ENCODE peak calls at places on chromosomes 13 and 19, in seven cellular contexts. C, S, R, J, Q, W and O are unnamed samples.

GRCh38 chr19:55178781-55179569 is 1.1 kb downstream of the SYT5 start:
- DNase-seq in C (peak; percentile 46), S (peak; percentile 97), R (peak; percentile 76), J (no peak), Q (no peak), W (peak; percentile 92), O (peak; percentile 52)

GRCh38 chr19:2331601-2332246 is 3.2 kb downstream of the SPPL2B start:
- DNase-seq in C (no peak), S (no peak), R (no peak), J (no peak), Q (no peak), W (no peak), O (no peak)

GRCh38 chr13:99866781-99867180 is 104.8 kb downstream of the ZIC5 start:
- DNase-seq in C (no peak), S (no peak), R (no peak), J (no peak), Q (no peak), W (no peak), O (no peak)

GRCh38 chr13:22081430-22081829 is 410.6 kb downstream of the FGF9 start:
- DNase-seq in C (no peak), S (no peak), R (no peak), J (no peak), Q (no peak), W (no peak), O (no peak)

GRCh38 chr13:58018020-58018419 is 386.5 kb downstream of the PCDH17 start:
- DNase-seq in C (no peak), S (no peak), R (no peak), J (no peak), Q (no peak), W (no peak), O (no peak)

GRCh38 chr19:33374406-33374703 is 846 bp downstream of the CEBPG start:
- DNase-seq in C (no peak), S (peak; percentile 41), R (peak; percentile 69), J (no peak), Q (no peak), W (no peak), O (no peak)

GRCh38 chr13:105272660-105273631 is 1262.5 kb downstream of the EFNB2 start:
- DNase-seq in C (no peak), S (peak; percentile 7), R (peak; percentile 22), J (no peak), Q (no peak), W (peak; percentile 29), O (no peak)

GRCh38 chr13:46795321-46795720 is 1.6 kb downstream of the ESD start:
- DNase-seq in C (no peak), S (peak; percentile 59), R (no peak), J (no peak), Q (no peak), W (no peak), O (no peak)

GRCh38 chr13:30409911-30410704 is 12.2 kb upstream of the UBE2L5 start:
- DNase-seq in C (no peak), S (no peak), R (peak; percentile 64), J (no peak), Q (no peak), W (no peak), O (peak; percentile 72)

GRCh38 chr19:42512743-42513304 is 15.5 kb downstream of the CEACAM1 start:
- DNase-seq in C (no peak), S (no peak), R (no peak), J (no peak), Q (no peak), W (peak; percentile 43), O (no peak)

GRCh38 chr19:1355258-1355973 is 28.3 kb upstream of the NDUFS7 start:
- DNase-seq in C (no peak), S (peak; percentile 77), R (peak; percentile 49), J (no peak), Q (no peak), W (no peak), O (peak; percentile 35)

GRCh38 chr13:39596685-39597084 is 6.3 kb downstream of the LHFPL6 start:
- DNase-seq in C (no peak), S (no peak), R (no peak), J (no peak), Q (no peak), W (no peak), O (no peak)

GRCh38 chr13:44921931-44922758 is 67.1 kb downstream of the NUFIP1 start:
- DNase-seq in C (no peak), S (no peak), R (peak; percentile 88), J (peak; percentile 57), Q (no peak), W (no peak), O (peak; percentile 88)

GRCh38 chr13:93956416-93956815 is 523.1 kb downstream of the DCT start:
- DNase-seq in C (no peak), S (no peak), R (peak; percentile 5), J (no peak), Q (no peak), W (no peak), O (no peak)

GRCh38 chr13:100673831-100674362 is 698 bp downstream of the TMTC4 start:
- DNase-seq in C (peak; percentile 66), S (no peak), R (peak; percentile 84), J (no peak), Q (peak; percentile 72), W (no peak), O (peak; percentile 67)

GRCh38 chr13:80363890-80364503 is 23.1 kb upstream of the SPRY2 start:
- DNase-seq in C (no peak), S (peak; percentile 47), R (peak; percentile 78), J (no peak), Q (no peak), W (no peak), O (no peak)

GRCh38 chr19:49999371-50000010 is 25.7 kb downstream of the VRK3 start:
- DNase-seq in C (no peak), S (no peak), R (no peak), J (no peak), Q (no peak), W (no peak), O (no peak)

GRCh38 chr19:11196406-11197287 is 698 bp downstream of the KANK2 start:
- DNase-seq in C (peak; percentile 56), S (peak; percentile 57), R (peak; percentile 73), J (no peak), Q (no peak), W (no peak), O (peak; percentile 67)

GRCh38 chr13:97120976-97121375 is 101.2 kb upstream of the MBNL2 start:
- DNase-seq in C (no peak), S (no peak), R (no peak), J (no peak), Q (no peak), W (no peak), O (no peak)

GRCh38 chr13:48126944-48127814 is 32.3 kb upstream of the MED4 start:
- DNase-seq in C (peak; percentile 84), S (peak; percentile 71), R (peak; percentile 82), J (no peak), Q (peak; percentile 55), W (peak; percentile 51), O (peak; percentile 63)

GRCh38 chr13:22200469-22200868 is 529.6 kb downstream of the FGF9 start:
- DNase-seq in C (no peak), S (no peak), R (no peak), J (no peak), Q (no peak), W (no peak), O (no peak)

GRCh38 chr13:29438772-29439171 is 156.7 kb downstream of the SLC7A1 start:
- DNase-seq in C (no peak), S (no peak), R (no peak), J (no peak), Q (no peak), W (no peak), O (no peak)

GRCh38 chr19:51595190-51595589 is 24.1 kb downstream of the ZNF175 start:
- DNase-seq in C (no peak), S (no peak), R (no peak), J (no peak), Q (no peak), W (no peak), O (no peak)

DNA sequence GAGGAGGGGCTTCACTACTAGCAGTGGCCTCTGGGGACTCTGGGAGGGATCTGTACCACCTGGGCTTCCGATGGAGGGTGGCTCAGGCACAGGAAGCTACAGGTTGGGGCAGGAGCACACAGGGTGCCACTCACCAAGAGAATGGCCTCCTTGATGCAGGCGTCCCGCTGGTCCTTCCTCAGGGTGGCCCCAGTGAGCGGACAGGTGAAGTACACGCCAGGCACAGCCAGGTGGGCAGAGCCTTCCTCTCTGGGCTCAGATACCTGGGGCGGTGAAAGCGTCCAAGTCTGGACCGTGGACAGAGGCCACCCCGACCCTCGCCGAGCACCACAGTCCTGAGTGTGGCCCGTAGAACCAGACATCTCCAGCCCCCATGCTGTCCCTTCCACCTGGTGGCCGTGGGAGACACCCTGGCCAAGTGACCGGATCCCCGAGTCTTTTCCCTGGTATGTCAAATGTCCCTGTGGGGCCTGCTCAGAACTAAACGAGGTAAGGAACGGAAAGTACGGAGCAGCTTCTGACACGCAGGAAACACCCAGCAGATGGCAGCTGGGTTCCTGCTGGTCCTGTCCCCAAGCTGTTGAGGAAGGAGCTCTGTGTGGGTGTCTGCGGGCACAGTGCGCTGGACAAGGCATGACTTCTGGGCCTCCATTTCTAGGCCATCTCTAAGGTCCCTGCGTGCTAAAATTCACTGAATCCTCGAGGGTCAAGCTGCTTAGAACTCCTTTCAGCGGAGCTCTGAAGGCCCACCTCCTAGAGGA is 5.2 kb downstream of the UBXN6 start:
- DNase-seq in C (no peak), S (no peak), R (no peak), J (no peak), Q (no peak), W (no peak), O (no peak)
- H3K9me3 ChIP-seq in C (no peaks in the 10 kb centered on the region), S (no peaks in the 10 kb centered on the region), R (no peaks in the 10 kb centered on the region), J (no peaks in the 10 kb centered on the region), Q (no peaks in the 10 kb centered on the region), W (no peaks in the 10 kb centered on the region), O (no peaks in the 10 kb centered on the region)

GRCh38 chr13:111897178-111897845 is 169.6 kb upstream of the SOX1 start:
- DNase-seq in C (no peak), S (no peak), R (no peak), J (no peak), Q (peak; percentile 26), W (peak; percentile 20), O (no peak)
- H3K9me3 ChIP-seq in C (no peaks in the 10 kb centered on the region), S (no peaks in the 10 kb centered on the region), R (no peaks in the 10 kb centered on the region), J (no peaks in the 10 kb centered on the region), Q (no peaks in the 10 kb centered on the region), W (no peaks in the 10 kb centered on the region), O (no peaks in the 10 kb centered on the region)

GRCh38 chr19:9461938-9462337 is 26.6 kb upstream of the ZNF266 start:
- DNase-seq in C (no peak), S (no peak), R (no peak), J (no peak), Q (no peak), W (no peak), O (no peak)
- H3K9me3 ChIP-seq in C (peaks cover 95% of the 10 kb centered on the region), S (peaks cover 38% of the 10 kb centered on the region), R (peaks cover 84% of the 10 kb centered on the region), J (peaks cover 37% of the 10 kb centered on the region), Q (no peaks in the 10 kb centered on the region), W (peaks cover 84% of the 10 kb centered on the region), O (peaks cover under 1% of the 10 kb centered on the region)

GRCh38 chr19:29017788-29018187 is 195.2 kb downstream of the UQCRFS1 start:
- DNase-seq in C (no peak), S (no peak), R (no peak), J (no peak), Q (no peak), W (no peak), O (no peak)

GRCh38 chr19:29022165-29022564 is 190.8 kb downstream of the UQCRFS1 start:
- DNase-seq in C (no peak), S (no peak), R (no peak), J (no peak), Q (no peak), W (no peak), O (no peak)

GRCh38 chr19:29019403-29019802 is 193.5 kb downstream of the UQCRFS1 start:
- DNase-seq in C (no peak), S (no peak), R (no peak), J (no peak), Q (no peak), W (no peak), O (no peak)

GRCh38 chr19:29018542-29018941 is 194.4 kb downstream of the UQCRFS1 start:
- DNase-seq in C (no peak), S (no peak), R (no peak), J (no peak), Q (no peak), W (no peak), O (no peak)

GRCh38 chr19:29022599-29022998 is 190.4 kb downstream of the UQCRFS1 start:
- DNase-seq in C (no peak), S (no peak), R (no peak), J (no peak), Q (no peak), W (no peak), O (no peak)
- H3K9me3 ChIP-seq in C (no peaks in the 10 kb centered on the region), S (no peaks in the 10 kb centered on the region), R (no peaks in the 10 kb centered on the region), J (no peaks in the 10 kb centered on the region), Q (no peaks in the 10 kb centered on the region), W (no peaks in the 10 kb centered on the region), O (no peaks in the 10 kb centered on the region)